ENCODE peak calls at places on chromosome 5, in five cellular contexts. W is endothelial cell of umbilical vein, L is PC-3, A is SK-N-SH, M is adipocyte. R is an unnamed sample.

GRCh38 chr5:59348189-59348588 is 545.3 kb downstream of the PDE4D start:
- DNase-seq in L (peak; percentile 12), W (peak; percentile 6), A (no peak), M (no peak), R (no peak)

GRCh38 chr5:8892931-8893330 is 652.9 kb downstream of the SEMA5A start:
- DNase-seq in M (no peak), L (no peak), A (no peak), W (no peak), R (no peak)

GRCh38 chr5:142810081-142810480 is 39.9 kb downstream of the ARHGAP26 start:
- DNase-seq in A (no peak), W (peak; percentile 71), M (no peak), L (no peak), R (no peak)

GRCh38 chr5:156460496-156460895 is 133.5 kb downstream of the SGCD start:
- DNase-seq in W (no peak), A (no peak), M (no peak), L (no peak), R (no peak)

GRCh38 chr5:79189439-79190234 is 46.3 kb upstream of the JMY start:
- DNase-seq in M (peak; percentile 32), L (no peak), A (peak; percentile 22), W (no peak), R (no peak)

GRCh38 chr5:38607396-38607795 is 51.0 kb upstream of the LIFR start:
- DNase-seq in W (no peak), M (peak; percentile 91), L (peak; percentile 49), A (no peak), R (no peak)

GRCh38 chr5:10702040-10702629 is 58.9 kb downstream of the DAP start:
- DNase-seq in L (peak; percentile 98), W (peak; percentile 74), A (no peak), M (peak; percentile 88), R (peak; percentile 84)

GRCh38 chr5:83924171-83924570 is 203.5 kb upstream of the HAPLN1 start:
- DNase-seq in W (peak; percentile 40), L (no peak), M (peak; percentile 83), A (no peak), R (no peak)

GRCh38 chr5:151298063-151298462 is 5.5 kb downstream of the SLC36A3 start:
- DNase-seq in L (peak; percentile 78), A (peak; percentile 56), W (peak; percentile 25), M (peak; percentile 79), R (no peak)

GRCh38 chr5:63145167-63145566 is 566.5 kb downstream of the LRRC70 start:
- DNase-seq in A (no peak), L (no peak), M (no peak), W (no peak), R (no peak)

GRCh38 chr5:17378346-17378984 is 119.6 kb upstream of the TAF11L2 start:
- DNase-seq in W (no peak), M (peak; percentile 82), A (no peak), L (peak; percentile 49), R (peak; percentile 48)

GRCh38 chr5:71904852-71905251 is 185.8 kb downstream of the CARTPT start:
- DNase-seq in A (no peak), W (no peak), M (no peak), L (no peak), R (peak; percentile 14)

GRCh38 chr5:107538331-107539162 is 132.2 kb downstream of the EFNA5 start:
- DNase-seq in M (no peak), W (no peak), A (no peak), L (no peak), R (peak; percentile 46)

GRCh38 chr5:27125856-27126255 is 87.5 kb upstream of the CDH9 start:
- DNase-seq in L (no peak), W (no peak), M (no peak), A (no peak), R (no peak)

GRCh38 chr5:59133801-59134261 is 551.0 kb downstream of the RAB3C start:
- DNase-seq in W (no peak), M (peak; percentile 75), L (peak; percentile 6), A (no peak), R (peak; percentile 56)

GRCh38 chr5:53576674-53577073 is 16.2 kb downstream of the NDUFS4 start:
- DNase-seq in M (no peak), A (no peak), W (no peak), L (no peak), R (no peak)

GRCh38 chr5:60540855-60541805 is 158.8 kb downstream of the DEPDC1B start:
- DNase-seq in M (peak; percentile 71), W (no peak), A (no peak), L (no peak), R (no peak)

GRCh38 chr5:35924122-35924949 is 14.1 kb downstream of the CAPSL start:
- DNase-seq in M (peak; percentile 75), A (no peak), L (peak; percentile 72), W (no peak), R (no peak)

GRCh38 chr5:6705959-6706358 is 7.3 kb upstream of the TENT4A start:
- DNase-seq in W (no peak), L (no peak), A (no peak), M (no peak), R (no peak)

GRCh38 chr5:14871084-14871572 is 450 bp downstream of the ANKH start:
- DNase-seq in A (no peak), L (no peak), W (peak; percentile 14), M (no peak), R (no peak)

GRCh38 chr5:10461904-10462542 is 20.3 kb downstream of the ROPN1L start:
- DNase-seq in W (no peak), A (no peak), M (no peak), L (no peak), R (no peak)

GRCh38 chr5:30343707-30344106 is 849.8 kb upstream of the CDH6 start:
- DNase-seq in W (no peak), M (no peak), A (no peak), L (no peak), R (no peak)

GRCh38 chr5:171453056-171453725 is 33.7 kb downstream of the FGF18 start:
- DNase-seq in M (no peak), W (no peak), A (no peak), L (no peak), R (no peak)

GRCh38 chr5:99694884-99695283 is 766.1 kb upstream of the CHD1 start:
- DNase-seq in A (no peak), L (no peak), W (no peak), M (no peak), R (no peak)

GRCh38 chr5:15966066-15966640 is 213.4 kb downstream of the MARCHF11 start:
- DNase-seq in A (no peak), L (no peak), W (no peak), M (peak; percentile 9), R (no peak)

GRCh38 chr5:168076561-168076991 is 214.9 kb upstream of the WWC1 start:
- DNase-seq in A (peak; percentile 54), W (no peak), L (peak; percentile 25), M (peak; percentile 97), R (peak; percentile 22)

GRCh38 chr5:96516631-96517071 is 83.6 kb upstream of the PCSK1 start:
- DNase-seq in W (no peak), M (peak; percentile 34), A (no peak), L (no peak), R (no peak)

GRCh38 chr5:59725393-59725768 is 168.1 kb downstream of the PDE4D start:
- DNase-seq in A (no peak), M (no peak), W (no peak), L (peak; percentile 4), R (no peak)

GRCh38 chr5:113058269-113058668 is 81.7 kb downstream of the DCP2 start:
- DNase-seq in W (no peak), L (no peak), A (no peak), M (no peak), R (no peak)

GRCh38 chr5:125412561-125413535 is 666.4 kb upstream of the ZNF608 start:
- DNase-seq in L (peak; percentile 56), W (peak; percentile 93), M (peak; percentile 93), A (peak; percentile 73), R (no peak)

GRCh38 chr5:17037751-17038150 is 101.7 kb upstream of the MYO10 start:
- DNase-seq in M (peak; percentile 13), L (peak; percentile 33), A (no peak), W (peak; percentile 85), R (no peak)

GRCh38 chr5:73640861-73641320 is 14.9 kb downstream of the ARHGEF28 start:
- DNase-seq in M (peak; percentile 41), L (no peak), A (no peak), W (peak; percentile 79), R (no peak)
- H3K9ac ChIP-seq in M (no peak overlapping the region), L (no peak overlapping the region), A (no peak overlapping the region), W (peak overlapping the region; percentile 91), R (no peak overlapping the region)

GRCh38 chr5:65612298-65612907 is 11.7 kb downstream of the TRIM23 start:
- DNase-seq in L (no peak), A (no peak), M (no peak), W (no peak), R (no peak)
- H3K36me3 ChIP-seq in L (no peaks in the 10 kb centered on the region), A (peaks cover 67% of the 10 kb centered on the region), M (peaks cover 93% of the 10 kb centered on the region), W (peaks cover 6% of the 10 kb centered on the region), R (peaks cover 8% of the 10 kb centered on the region)

GRCh38 chr5:94103507-94104245 is 362.3 kb upstream of the POU5F2 start:
- DNase-seq in A (no peak), M (no peak), L (no peak), W (no peak), R (no peak)

GRCh38 chr5:94102849-94103248 is 361.4 kb upstream of the POU5F2 start:
- DNase-seq in W (no peak), M (no peak), L (no peak), A (no peak), R (no peak)
- H3K9ac ChIP-seq in W (no peak overlapping the region), M (no peak overlapping the region), L (no peak overlapping the region), A (no peak overlapping the region), R (no peak overlapping the region)

GRCh38 chr5:34833090-34833489 is 5.9 kb upstream of the TTC23L start:
- DNase-seq in W (no peak), A (no peak), M (no peak), L (no peak), R (no peak)

GRCh38 chr5:34833991-34834793 is 4.8 kb upstream of the TTC23L start:
- DNase-seq in L (no peak), M (peak; percentile 79), A (no peak), W (no peak), R (no peak)

GRCh38 chr5:34834794-34835089 is 4.2 kb upstream of the TTC23L start:
- DNase-seq in M (no peak), A (no peak), L (no peak), W (no peak), R (no peak)

GRCh38 chr5:34831328-34831727 is 7.6 kb upstream of the TTC23L start:
- DNase-seq in W (no peak), M (peak; percentile 23), L (no peak), A (no peak), R (no peak)

GRCh38 chr5:34832568-34832967 is 6.4 kb upstream of the TTC23L start:
- DNase-seq in M (no peak), W (no peak), A (no peak), L (no peak), R (no peak)
- H3K36me3 ChIP-seq in M (peaks cover 38% of the 10 kb centered on the region), W (peaks cover 35% of the 10 kb centered on the region), A (peaks cover 55% of the 10 kb centered on the region), L (peaks cover 46% of the 10 kb centered on the region), R (peaks cover 18% of the 10 kb centered on the region)

DNA sequence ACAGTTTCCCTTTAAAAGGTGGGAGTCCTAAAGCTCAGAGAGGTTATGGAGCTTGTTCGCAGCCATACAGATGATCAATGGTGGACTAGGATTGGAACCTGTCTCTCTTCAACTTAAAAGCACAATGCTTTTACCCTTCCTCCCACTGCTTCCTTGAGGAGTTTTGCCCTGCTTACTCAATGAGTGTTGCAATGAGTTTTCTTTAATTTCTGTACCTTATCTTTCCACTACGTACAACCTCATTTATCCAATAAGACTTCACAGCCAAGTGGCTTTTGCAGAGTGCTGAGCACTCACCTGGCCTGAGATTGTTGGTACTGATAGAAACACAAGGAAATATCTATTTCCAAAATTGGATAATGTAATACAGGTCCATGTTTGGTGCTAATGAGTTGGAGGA is 64.7 kb upstream of the ANKRD55 start:
- DNase-seq in M (no peak), W (no peak), A (no peak), L (no peak), R (no peak)
- H3K9ac ChIP-seq in M (no peak overlapping the region), W (no peak overlapping the region), A (no peak overlapping the region), L (no peak overlapping the region), R (no peak overlapping the region)